ENCODE peak calls at places on chromosomes 11 and 22, in eight cellular contexts. B is HuH-7.5; G is NCI-H146; U is mesothelial cell of epicardium; W is heart right ventricle; T is mucosa of gallbladder; F is COR-L47; N is activated CD4-positive, alpha-beta T cell treated with anti-CD3 and anti-CD28 coated beads, Interleukin-2, amount 50 U/mL, for 1 hour. X is an unnamed sample.

GRCh38 chr11:115206365-115207022 is 297.7 kb downstream of the CADM1 start:
- DNase-seq in B (no peak), N (no peak), F (no peak), G (no peak), T (no peak), W (no peak), U (no peak), X (no peak)

GRCh38 chr22:32830473-32830872 is 29.0 kb downstream of the TIMP3 start:
- DNase-seq in U (no peak), G (no peak), W (peak), B (no peak), T (peak), N (no peak), F (no peak), X (no peak)

GRCh38 chr11:127157225-127157624 is 156.7 kb upstream of the KIRREL3 start:
- DNase-seq in W (no peak), U (no peak), F (no peak), T (no peak), G (no peak), B (no peak), N (no peak), X (no peak)

GRCh38 chr11:64229959-64230208 is 464 bp upstream of the DNAJC4 start:
- DNase-seq in F (no peak), U (no peak), N (no peak), T (no peak), G (no peak), W (no peak), B (no peak), X (no peak)

GRCh38 chr11:61297741-61298140 is 2.6 kb upstream of the VWCE start:
- DNase-seq in N (no peak), B (no peak), T (no peak), U (no peak), W (peak), G (no peak), F (no peak), X (no peak)

GRCh38 chr11:68303083-68303482 is 9.3 kb upstream of the LRP5 start:
- DNase-seq in T (no peak), G (no peak), B (no peak), U (no peak), N (no peak), W (no peak), F (no peak), X (no peak)

GRCh38 chr22:35178446-35178845 is 78.8 kb upstream of the HMGXB4 start:
- DNase-seq in W (no peak), T (no peak), G (no peak), F (no peak), U (no peak), N (no peak), B (no peak), X (no peak)

GRCh38 chr11:102438311-102439062 is 14.1 kb downstream of the TMEM123 start:
- DNase-seq in T (no peak), W (no peak), U (no peak), B (no peak), G (no peak), N (peak), F (no peak), X (no peak)

GRCh38 chr11:3161309-3161708 is 3.8 kb downstream of the OSBPL5 start:
- DNase-seq in W (no peak), G (no peak), B (no peak), U (no peak), N (no peak), T (no peak), F (no peak), X (no peak)

GRCh38 chr11:35290876-35291275 is 128.5 kb downstream of the SLC1A2 start:
- DNase-seq in T (no peak), G (no peak), B (no peak), U (no peak), F (no peak), W (no peak), N (no peak), X (no peak)

GRCh38 chr22:31441652-31442051 is 42.2 kb downstream of the DRG1 start:
- DNase-seq in G (no peak), B (no peak), W (no peak), U (no peak), F (no peak), N (no peak), T (no peak), X (no peak)

X was measured in NCI-H1436.